ENCODE peak calls at places on chromosomes 11 and 22, in five cellular contexts. V is HuH-7.5; Y is iris pigment epithelial cell; I is CD8-positive, alpha-beta T cell; E is activated CD8-positive, alpha-beta memory T cell treated with anti-CD3 and anti-CD28 coated beads, Interleukin-2, amount 50 U/mL, for 48 hours. B is an unnamed sample.

GRCh38 chr22:19756288-19757128 is 4.1 kb upstream of the TBX1 start:
- DNase-seq in Y (no peak), E (peak), V (peak), I (peak), B (peak)

GRCh38 chr11:110022548-110022947 is 70.6 kb upstream of the ZC3H12C start:
- DNase-seq in V (no peak), E (no peak), Y (peak), I (no peak), B (no peak)

GRCh38 chr22:17381237-17381913 is 12.1 kb downstream of the CECR2 start:
- DNase-seq in V (peak), E (no peak), Y (no peak), I (no peak), B (peak)

GRCh38 chr22:43008921-43009320 is 6.0 kb downstream of the PACSIN2 start:
- DNase-seq in I (no peak), V (no peak), E (no peak), Y (no peak), B (no peak)

GRCh38 chr22:34306361-34306760 is 386.1 kb upstream of the LARGE1 start:
- DNase-seq in Y (no peak), V (no peak), I (no peak), E (no peak), B (no peak)

GRCh38 chr11:10418259-10418949 is 36.7 kb upstream of the AMPD3 start:
- DNase-seq in Y (peak), V (no peak), I (no peak), E (no peak), B (no peak)

GRCh38 chr11:131809203-131809948 is 439.0 kb downstream of the NTM start:
- DNase-seq in Y (no peak), V (no peak), E (no peak), I (no peak), B (peak)

GRCh38 chr22:21067901-21068680 is 22.3 kb downstream of the LRRC74B start:
- DNase-seq in I (no peak), V (no peak), Y (no peak), E (no peak), B (no peak)

GRCh38 chr11:83528877-83529276 is 242.7 kb upstream of the CCDC90B start:
- DNase-seq in Y (no peak), I (no peak), E (no peak), V (no peak), B (no peak)

GRCh38 chr22:48477031-48477721 is 1350.5 kb downstream of the BRD1 start:
- DNase-seq in I (no peak), V (no peak), Y (no peak), E (peak), B (no peak)

GRCh38 chr11:27635567-27636037 is 64.7 kb downstream of the BDNF start:
- DNase-seq in E (no peak), I (no peak), V (no peak), Y (no peak), B (no peak)

GRCh38 chr22:34102633-34103032 is 182.4 kb upstream of the LARGE1 start:
- DNase-seq in Y (no peak), V (no peak), E (no peak), I (no peak), B (no peak)

GRCh38 chr11:73308003-73308962 is at the start of gene ARHGEF17:
- DNase-seq in V (peak), E (no peak), Y (peak), I (peak), B (peak)

GRCh38 chr11:2376751-2377451 is at the start of gene CD81:
- DNase-seq in Y (no peak), I (peak), V (peak), E (peak), B (peak)

GRCh38 chr11:122333476-122333875 is 217.5 kb upstream of the BLID start:
- DNase-seq in V (no peak), E (no peak), Y (no peak), I (no peak), B (no peak)

GRCh38 chr11:69655479-69656394 is 14.8 kb downstream of the CCND1 start:
- DNase-seq in I (no peak), E (no peak), V (no peak), Y (no peak), B (no peak)

GRCh38 chr11:120751550-120751949 is 240.0 kb downstream of the GRIK4 start:
- DNase-seq in E (no peak), V (no peak), Y (no peak), I (no peak), B (no peak)

GRCh38 chr11:111347723-111348115 is 31.4 kb downstream of the POU2AF1 start:
- DNase-seq in E (no peak), V (no peak), I (no peak), Y (peak), B (peak)

GRCh38 chr11:120611576-120611975 is 100.0 kb downstream of the GRIK4 start:
- DNase-seq in E (no peak), V (no peak), Y (no peak), I (no peak), B (no peak)

GRCh38 chr11:23112987-23113886 is 253.0 kb upstream of the CCDC179 start:
- DNase-seq in E (no peak), I (no peak), Y (peak), V (peak), B (no peak)

GRCh38 chr11:92765965-92766371 is 203.5 kb upstream of the MTNR1B start:
- DNase-seq in V (no peak), I (no peak), E (no peak), Y (no peak), B (peak)

GRCh38 chr22:37747715-37748100 is 50.9 kb downstream of the TRIOBP start:
- DNase-seq in E (no peak), I (no peak), Y (no peak), V (no peak), B (no peak)

B was measured in Daoy.